ENCODE peak calls at places on chromosome 20, in six cellular contexts. Z is MM.1S, K is OCI-LY7, Q is HCT116, C is hepatocyte, E is neural progenitor cell. G is an unnamed sample.

GRCh38 chr20:63566395-63567131 is 7.5 kb downstream of the HELZ2 start:
- DNase-seq in Z (no peak), K (no peak), Q (no peak), C (no peak), E (no peak), G (no peak)

GRCh38 chr20:19913927-19914614 is 103.1 kb upstream of the NAA20 start:
- DNase-seq in Z (no peak), K (no peak), Q (no peak), C (no peak), E (no peak), G (no peak)

GRCh38 chr20:33648396-33649004 is 13.6 kb upstream of the C20orf144 start:
- DNase-seq in Z (no peak), K (no peak), Q (no peak), C (no peak), E (no peak), G (no peak)

GRCh38 chr20:6940052-6940451 is 172.6 kb downstream of the BMP2 start:
- DNase-seq in Z (peak; percentile 75), K (peak; percentile 5), Q (no peak), C (peak; percentile 29), E (peak; percentile 80), G (peak; percentile 88)

GRCh38 chr20:60977896-60978295 is 274.2 kb upstream of the CDH4 start:
- DNase-seq in Z (no peak), K (no peak), Q (no peak), C (no peak), E (no peak), G (no peak)

GRCh38 chr20:48879609-48880008 is 41.9 kb upstream of the ARFGEF2 start:
- DNase-seq in Z (no peak), K (no peak), Q (no peak), C (no peak), E (no peak), G (no peak)

GRCh38 chr20:25277051-25277801 is 29.3 kb downstream of the PYGB start:
- DNase-seq in Z (no peak), K (no peak), Q (no peak), C (no peak), E (no peak), G (no peak)

GRCh38 chr20:4465855-4466545 is 255.7 kb upstream of the PRND start:
- DNase-seq in Z (no peak), K (no peak), Q (no peak), C (no peak), E (no peak), G (no peak)

GRCh38 chr20:61980647-61981583 is 84.8 kb downstream of the TAF4 start:
- DNase-seq in Z (peak; percentile 8), K (peak; percentile 76), Q (peak; percentile 3), C (no peak), E (peak; percentile 60), G (peak; percentile 56)

GRCh38 chr20:62219992-62220665 is at the start of gene HRH3:
- DNase-seq in Z (peak; percentile 49), K (peak; percentile 56), Q (no peak), C (peak; percentile 82), E (peak; percentile 95), G (peak; percentile 78)

DNA sequence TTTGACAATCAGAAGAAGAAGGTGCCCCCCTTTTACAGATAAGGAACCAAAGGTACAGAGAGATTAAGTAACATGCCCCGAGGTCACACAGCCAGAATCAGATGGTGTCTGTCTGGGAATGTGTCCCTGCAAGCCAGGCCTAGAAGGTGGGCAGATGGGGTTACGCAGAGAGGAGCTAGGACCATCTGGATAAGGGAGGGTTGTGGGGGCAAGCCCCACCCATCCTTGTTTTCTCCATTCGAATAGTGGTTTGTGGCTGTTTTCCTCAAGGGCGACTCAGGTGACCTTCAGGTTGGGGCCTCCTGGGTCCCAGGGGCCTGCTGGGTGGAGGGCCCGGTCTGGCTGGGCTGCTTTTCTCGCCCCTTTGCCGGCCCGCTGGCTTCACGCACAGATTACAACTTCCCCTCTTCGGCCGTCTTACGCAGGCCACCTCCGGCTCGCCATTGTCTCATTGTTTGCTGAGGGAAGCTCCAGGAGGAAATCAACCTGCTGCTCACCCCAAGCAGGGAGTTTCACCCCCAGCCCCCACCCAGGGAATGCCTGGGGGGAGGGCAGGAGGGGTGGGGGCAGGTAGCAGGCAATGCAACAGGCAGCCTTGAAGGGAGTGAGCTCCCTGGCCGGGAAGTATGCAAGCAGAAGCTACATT is 30.8 kb upstream of the CSNK2A1 start:
- DNase-seq in Z (no peak), K (no peak), Q (no peak), C (no peak), E (peak; percentile 78), G (peak; percentile 67)
- TF ChIP-seq EZH2phosphoT487 in Z (no peak), K (no peak), Q (no peak), C (no peak), E (no peak), G (no peak)

DNA sequence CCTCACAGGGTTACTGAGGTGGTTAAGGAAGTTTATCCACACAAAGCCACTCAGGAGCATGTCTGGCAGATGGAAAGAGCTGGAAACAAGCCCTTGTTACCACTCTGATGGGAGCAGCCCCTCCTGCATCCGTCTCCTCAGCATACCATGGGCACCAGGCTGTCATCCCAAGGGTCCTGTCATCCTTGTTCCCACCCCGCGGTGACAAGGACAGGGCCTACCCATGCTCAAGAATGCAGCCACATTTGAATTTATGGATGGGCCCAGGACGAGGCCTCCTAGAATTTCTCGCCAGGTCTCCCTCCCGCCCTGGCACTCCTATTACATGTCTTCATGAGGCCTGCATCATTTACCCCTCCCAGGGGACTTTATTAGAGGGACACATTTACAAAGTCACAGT is 60.0 kb downstream of the NPEPL1 start:
- DNase-seq in Z (no peak), K (no peak), Q (no peak), C (no peak), E (no peak), G (no peak)
- TF ChIP-seq EZH2phosphoT487 in Z (no peak), K (no peak), Q (no peak), C (no peak), E (no peak), G (no peak)

GRCh38 chr20:51374961-51375360 is 167.6 kb downstream of the NFATC2 start:
- DNase-seq in Z (no peak), K (no peak), Q (no peak), C (no peak), E (no peak), G (no peak)

GRCh38 chr20:51372966-51373365 is 169.6 kb downstream of the NFATC2 start:
- DNase-seq in Z (no peak), K (no peak), Q (no peak), C (no peak), E (no peak), G (no peak)

GRCh38 chr20:51372176-51372803 is 170.2 kb downstream of the NFATC2 start:
- DNase-seq in Z (peak; percentile 41), K (peak; percentile 81), Q (peak; percentile 49), C (peak; percentile 87), E (peak; percentile 84), G (peak; percentile 93)

GRCh38 chr20:51375561-51375960 is 167.0 kb downstream of the NFATC2 start:
- DNase-seq in Z (no peak), K (no peak), Q (no peak), C (no peak), E (no peak), G (no peak)

DNA sequence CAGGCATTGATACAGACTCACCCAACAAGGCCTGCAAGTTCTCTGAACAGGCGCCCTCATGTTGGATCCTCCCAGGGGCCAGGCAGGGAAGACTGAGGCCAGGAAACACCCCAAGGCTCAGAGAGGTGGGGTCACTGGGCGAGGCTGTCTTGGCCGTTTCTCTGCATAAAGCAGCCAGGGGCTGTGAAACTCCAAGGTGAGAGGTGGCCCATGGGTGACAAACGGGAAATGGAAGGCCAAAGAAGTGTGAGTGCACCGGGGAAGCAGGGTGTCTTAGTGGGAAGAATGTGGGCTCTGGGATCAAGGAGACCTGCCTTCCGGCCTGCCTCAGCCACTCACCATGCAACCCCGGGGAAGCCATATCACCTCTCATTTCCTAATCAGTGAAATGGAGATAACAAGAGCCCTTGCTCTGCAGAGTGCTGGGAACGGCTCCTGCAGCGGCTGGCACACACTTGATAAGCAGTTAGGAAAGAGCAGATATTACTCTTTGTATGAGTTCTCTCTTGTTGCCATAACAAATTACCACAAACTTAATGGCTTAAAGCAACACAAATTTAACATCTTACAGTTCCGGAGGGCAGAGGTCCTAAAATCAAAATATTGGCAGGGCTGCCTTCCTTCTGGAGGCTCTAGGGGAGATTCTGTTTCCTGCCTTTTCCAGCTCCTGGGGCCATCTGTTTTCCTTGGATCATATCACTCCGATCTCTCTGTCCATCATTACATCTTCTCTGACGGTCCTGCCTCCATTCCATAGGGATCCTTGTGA is 168.6 kb downstream of the NFATC2 start:
- DNase-seq in Z (no peak), K (no peak), Q (no peak), C (peak; percentile 74), E (no peak), G (no peak)
- TF ChIP-seq EZH2phosphoT487 in Z (no peak), K (no peak), Q (no peak), C (no peak), E (no peak), G (no peak)

GRCh38 chr20:52056203-52057062 is 135.1 kb downstream of the ZFP64 start:
- DNase-seq in Z (no peak), K (no peak), Q (peak; percentile 7), C (no peak), E (no peak), G (no peak)
- TF ChIP-seq EZH2phosphoT487 in Z (no peak), K (no peak), Q (no peak), C (no peak), E (no peak), G (no peak)

GRCh38 chr20:32509639-32510066 is 75.5 kb downstream of the NOL4L start:
- DNase-seq in Z (peak; percentile 96), K (peak; percentile 84), Q (no peak), C (no peak), E (no peak), G (no peak)
- TF ChIP-seq EZH2phosphoT487 in Z (no peak), K (no peak), Q (no peak), C (no peak), E (no peak), G (no peak)

DNA sequence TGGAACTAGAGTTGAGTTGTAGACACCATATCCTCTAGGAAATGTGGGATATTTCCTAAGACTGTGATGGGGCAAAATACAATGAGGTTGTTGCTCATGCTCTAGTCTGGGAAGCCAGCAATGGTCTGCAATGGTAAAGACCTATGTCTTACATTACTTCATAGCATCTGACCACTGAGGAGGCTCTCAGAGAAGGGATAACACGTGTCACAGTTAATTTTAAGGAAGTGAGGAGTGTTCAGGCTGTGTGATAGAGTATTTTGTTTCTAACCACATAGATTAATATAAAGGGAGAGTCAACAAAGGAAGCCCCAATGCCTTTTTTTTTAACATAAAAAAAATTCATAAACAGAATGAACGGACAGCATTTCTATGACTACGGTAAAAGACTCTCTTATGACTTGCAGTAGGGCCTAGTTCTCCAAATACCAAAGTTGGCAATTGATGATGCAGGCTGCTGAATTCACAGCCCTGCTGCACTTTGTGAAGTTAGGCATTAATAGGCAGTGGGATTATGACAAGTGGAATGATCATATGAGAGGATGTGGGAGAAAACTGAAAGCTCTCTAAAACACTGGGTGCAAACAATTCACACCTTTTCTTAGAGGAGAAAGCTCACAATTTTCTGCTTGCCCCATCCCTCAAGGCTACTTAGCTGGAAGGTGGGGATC is 13.7 kb downstream of the KCNS1 start:
- DNase-seq in Z (no peak), K (no peak), Q (no peak), C (no peak), E (no peak), G (no peak)
- TF ChIP-seq EZH2phosphoT487 in Z (no peak), K (no peak), Q (no peak), C (no peak), E (no peak), G (no peak)